ENCODE peak calls at places on chromosomes 5 and 9, in ten cellular contexts. One of them, this sample, is unnamed.

GRCh38 chr5:55904152-55904551 is 53.0 kb downstream of the IL31RA start:
- DNase-seq in A549: no peak
- DNase-seq in K562: no peak
- DNase-seq in transverse colon: no peak
- DNase-seq in stomach: no peak
- DNase-seq in tibial nerve: no peak
- DNase-seq in sigmoid colon: no peak
- DNase-seq in suprapubic skin: no peak
- DNase-seq in esophagus muscularis mucosa: no peak
- DNase-seq in SK-N-SH: no peak
- DNase-seq in this sample: no peak

GRCh38 chr9:76868897-76869296 is 37.0 kb downstream of the PRUNE2 start:
- DNase-seq in A549: no peak
- DNase-seq in K562: no peak
- DNase-seq in transverse colon: no peak
- DNase-seq in stomach: no peak
- DNase-seq in tibial nerve: no peak
- DNase-seq in sigmoid colon: no peak
- DNase-seq in suprapubic skin: no peak
- DNase-seq in esophagus muscularis mucosa: no peak
- DNase-seq in SK-N-SH: no peak
- DNase-seq in this sample: no peak

GRCh38 chr5:102090770-102091169 is 205.3 kb downstream of the SLCO4C1 start:
- DNase-seq in A549: peak
- DNase-seq in K562: peak
- DNase-seq in transverse colon: no peak
- DNase-seq in stomach: no peak
- DNase-seq in tibial nerve: no peak
- DNase-seq in sigmoid colon: no peak
- DNase-seq in suprapubic skin: no peak
- DNase-seq in esophagus muscularis mucosa: no peak
- DNase-seq in SK-N-SH: peak
- DNase-seq in this sample: no peak

GRCh38 chr5:178212241-178213002 is 8.1 kb downstream of the HNRNPAB start:
- DNase-seq in A549: no peak
- DNase-seq in K562: no peak
- DNase-seq in transverse colon: no peak
- DNase-seq in stomach: no peak
- DNase-seq in tibial nerve: no peak
- DNase-seq in sigmoid colon: no peak
- DNase-seq in suprapubic skin: no peak
- DNase-seq in esophagus muscularis mucosa: no peak
- DNase-seq in SK-N-SH: no peak
- DNase-seq in this sample: no peak

GRCh38 chr5:78720234-78720985 is 71.8 kb upstream of the LHFPL2 start:
- DNase-seq in A549: no peak
- DNase-seq in K562: no peak
- DNase-seq in transverse colon: peak
- DNase-seq in stomach: peak
- DNase-seq in tibial nerve: no peak
- DNase-seq in sigmoid colon: no peak
- DNase-seq in suprapubic skin: no peak
- DNase-seq in esophagus muscularis mucosa: no peak
- DNase-seq in SK-N-SH: no peak
- DNase-seq in this sample: no peak

GRCh38 chr5:142202282-142202681 is 93.7 kb downstream of the NDFIP1 start:
- DNase-seq in A549: no peak
- DNase-seq in K562: no peak
- DNase-seq in transverse colon: no peak
- DNase-seq in stomach: no peak
- DNase-seq in tibial nerve: no peak
- DNase-seq in sigmoid colon: no peak
- DNase-seq in suprapubic skin: no peak
- DNase-seq in esophagus muscularis mucosa: no peak
- DNase-seq in SK-N-SH: no peak
- DNase-seq in this sample: no peak

GRCh38 chr5:95899848-95900247 is 61.8 kb downstream of the ELL2 start:
- DNase-seq in A549: no peak
- DNase-seq in K562: no peak
- DNase-seq in transverse colon: no peak
- DNase-seq in stomach: no peak
- DNase-seq in tibial nerve: no peak
- DNase-seq in sigmoid colon: no peak
- DNase-seq in suprapubic skin: no peak
- DNase-seq in esophagus muscularis mucosa: no peak
- DNase-seq in SK-N-SH: no peak
- DNase-seq in this sample: no peak

GRCh38 chr9:136219276-136219675 is 14.3 kb upstream of the LHX3 start:
- DNase-seq in A549: no peak
- DNase-seq in K562: no peak
- DNase-seq in transverse colon: no peak
- DNase-seq in stomach: no peak
- DNase-seq in tibial nerve: no peak
- DNase-seq in sigmoid colon: no peak
- DNase-seq in suprapubic skin: no peak
- DNase-seq in esophagus muscularis mucosa: no peak
- DNase-seq in SK-N-SH: no peak
- DNase-seq in this sample: no peak

GRCh38 chr9:134648701-134649525 is 7.3 kb downstream of the COL5A1 start:
- DNase-seq in A549: no peak
- DNase-seq in K562: no peak
- DNase-seq in transverse colon: no peak
- DNase-seq in stomach: no peak
- DNase-seq in tibial nerve: no peak
- DNase-seq in sigmoid colon: no peak
- DNase-seq in suprapubic skin: no peak
- DNase-seq in esophagus muscularis mucosa: no peak
- DNase-seq in SK-N-SH: no peak
- DNase-seq in this sample: no peak

GRCh38 chr5:127290019-127290945 is at the start of gene MEGF10:
- DNase-seq in A549: no peak
- DNase-seq in K562: peak
- DNase-seq in transverse colon: peak
- DNase-seq in stomach: no peak
- DNase-seq in tibial nerve: peak
- DNase-seq in sigmoid colon: no peak
- DNase-seq in suprapubic skin: no peak
- DNase-seq in esophagus muscularis mucosa: no peak
- DNase-seq in SK-N-SH: peak
- DNase-seq in this sample: peak

GRCh38 chr5:76483433-76483832 is 80.3 kb downstream of the IQGAP2 start:
- DNase-seq in A549: no peak
- DNase-seq in K562: no peak
- DNase-seq in transverse colon: no peak
- DNase-seq in stomach: no peak
- DNase-seq in tibial nerve: no peak
- DNase-seq in sigmoid colon: no peak
- DNase-seq in suprapubic skin: no peak
- DNase-seq in esophagus muscularis mucosa: no peak
- DNase-seq in SK-N-SH: no peak
- DNase-seq in this sample: no peak

GRCh38 chr9:117487555-117488175 is 72.8 kb upstream of the ASTN2 start:
- DNase-seq in A549: peak
- DNase-seq in K562: peak
- DNase-seq in transverse colon: peak
- DNase-seq in stomach: peak
- DNase-seq in tibial nerve: peak
- DNase-seq in sigmoid colon: peak
- DNase-seq in suprapubic skin: peak
- DNase-seq in esophagus muscularis mucosa: no peak
- DNase-seq in SK-N-SH: peak
- DNase-seq in this sample: peak

GRCh38 chr5:7851617-7852289 is 820 bp upstream of the CFAP90 start:
- DNase-seq in A549: no peak
- DNase-seq in K562: no peak
- DNase-seq in transverse colon: no peak
- DNase-seq in stomach: peak
- DNase-seq in tibial nerve: no peak
- DNase-seq in sigmoid colon: no peak
- DNase-seq in suprapubic skin: no peak
- DNase-seq in esophagus muscularis mucosa: peak
- DNase-seq in SK-N-SH: no peak
- DNase-seq in this sample: no peak

GRCh38 chr9:76856016-76856415 is 49.9 kb downstream of the PRUNE2 start:
- DNase-seq in A549: no peak
- DNase-seq in K562: no peak
- DNase-seq in transverse colon: no peak
- DNase-seq in stomach: no peak
- DNase-seq in tibial nerve: no peak
- DNase-seq in sigmoid colon: no peak
- DNase-seq in suprapubic skin: no peak
- DNase-seq in esophagus muscularis mucosa: peak
- DNase-seq in SK-N-SH: no peak
- DNase-seq in this sample: no peak

GRCh38 chr5:22541037-22541436 is 312.1 kb downstream of the CDH12 start:
- DNase-seq in A549: no peak
- DNase-seq in K562: no peak
- DNase-seq in transverse colon: no peak
- DNase-seq in stomach: no peak
- DNase-seq in tibial nerve: no peak
- DNase-seq in sigmoid colon: no peak
- DNase-seq in suprapubic skin: no peak
- DNase-seq in esophagus muscularis mucosa: no peak
- DNase-seq in SK-N-SH: no peak
- DNase-seq in this sample: no peak

GRCh38 chr5:147874910-147875367 is 3.6 kb upstream of the SCGB3A2 start:
- DNase-seq in A549: no peak
- DNase-seq in K562: no peak
- DNase-seq in transverse colon: no peak
- DNase-seq in stomach: no peak
- DNase-seq in tibial nerve: no peak
- DNase-seq in sigmoid colon: no peak
- DNase-seq in suprapubic skin: no peak
- DNase-seq in esophagus muscularis mucosa: no peak
- DNase-seq in SK-N-SH: no peak
- DNase-seq in this sample: no peak

GRCh38 chr5:96616801-96617200 is 45.4 kb upstream of the CAST start:
- DNase-seq in A549: no peak
- DNase-seq in K562: no peak
- DNase-seq in transverse colon: peak
- DNase-seq in stomach: no peak
- DNase-seq in tibial nerve: no peak
- DNase-seq in sigmoid colon: no peak
- DNase-seq in suprapubic skin: no peak
- DNase-seq in esophagus muscularis mucosa: no peak
- DNase-seq in SK-N-SH: no peak
- DNase-seq in this sample: no peak

GRCh38 chr5:138705007-138705406 is 48.2 kb upstream of the CTNNA1 start:
- DNase-seq in A549: no peak
- DNase-seq in K562: no peak
- DNase-seq in transverse colon: no peak
- DNase-seq in stomach: no peak
- DNase-seq in tibial nerve: no peak
- DNase-seq in sigmoid colon: no peak
- DNase-seq in suprapubic skin: no peak
- DNase-seq in esophagus muscularis mucosa: no peak
- DNase-seq in SK-N-SH: peak
- DNase-seq in this sample: no peak

GRCh38 chr5:154475613-154476342 is 2.2 kb downstream of the HAND1 start:
- DNase-seq in A549: no peak
- DNase-seq in K562: no peak
- DNase-seq in transverse colon: no peak
- DNase-seq in stomach: no peak
- DNase-seq in tibial nerve: no peak
- DNase-seq in sigmoid colon: peak
- DNase-seq in suprapubic skin: no peak
- DNase-seq in esophagus muscularis mucosa: no peak
- DNase-seq in SK-N-SH: no peak
- DNase-seq in this sample: no peak
- H3K4me3 ChIP-seq in A549: peak
- H3K4me3 ChIP-seq in K562: no peak
- H3K4me3 ChIP-seq in transverse colon: peak
- H3K4me3 ChIP-seq in stomach: peak
- H3K4me3 ChIP-seq in tibial nerve: no peak
- H3K4me3 ChIP-seq in sigmoid colon: peak
- H3K4me3 ChIP-seq in suprapubic skin: peak
- H3K4me3 ChIP-seq in esophagus muscularis mucosa: no peak
- H3K4me3 ChIP-seq in SK-N-SH: no peak
- H3K4me3 ChIP-seq in this sample: no peak

DNA sequence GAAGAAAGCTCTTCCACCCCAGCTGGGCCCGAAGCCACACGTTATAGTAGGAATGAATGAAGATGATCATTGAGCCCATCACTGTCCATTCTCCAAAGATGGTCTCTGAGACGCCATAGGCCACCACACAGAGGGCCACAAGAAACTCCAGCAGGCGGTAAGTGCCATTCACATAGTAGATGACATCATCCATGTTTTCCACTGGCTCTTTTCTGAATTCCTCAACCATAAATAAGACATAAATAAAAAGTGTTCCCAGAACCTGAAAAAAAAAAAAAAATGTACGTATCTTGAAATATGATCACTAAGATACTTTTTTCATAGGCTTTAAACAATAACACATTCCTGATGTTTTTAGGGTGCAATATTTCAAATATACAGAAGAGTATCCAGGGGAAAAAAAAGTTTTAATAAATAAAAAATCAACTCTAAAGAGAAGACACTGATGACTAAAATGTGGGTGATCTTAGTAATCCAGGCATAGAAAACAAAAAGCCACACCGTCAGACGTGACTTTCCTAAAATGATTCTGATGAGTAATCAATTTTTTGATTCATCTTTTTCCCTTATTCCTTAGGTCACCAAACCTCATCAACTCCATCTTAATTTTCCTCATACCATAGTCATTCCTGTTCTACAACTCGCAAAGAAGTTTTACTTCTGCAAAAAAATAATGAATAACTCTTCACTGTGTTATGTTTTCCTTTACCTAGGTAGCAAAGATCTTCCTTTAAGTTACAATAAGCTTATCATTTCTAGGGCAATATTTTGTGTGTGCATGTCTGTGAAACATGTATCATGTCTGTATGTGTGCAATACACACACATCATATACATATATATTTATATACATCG is 47.8 kb downstream of the RNF145 start:
- DNase-seq in A549: no peak
- DNase-seq in K562: no peak
- DNase-seq in transverse colon: no peak
- DNase-seq in stomach: no peak
- DNase-seq in tibial nerve: no peak
- DNase-seq in sigmoid colon: no peak
- DNase-seq in suprapubic skin: no peak
- DNase-seq in esophagus muscularis mucosa: no peak
- DNase-seq in SK-N-SH: no peak
- DNase-seq in this sample: no peak
- H3K27ac ChIP-seq in A549: no peak
- H3K27ac ChIP-seq in K562: no peak
- H3K27ac ChIP-seq in transverse colon: no peak
- H3K27ac ChIP-seq in stomach: no peak
- H3K27ac ChIP-seq in tibial nerve: no peak
- H3K27ac ChIP-seq in sigmoid colon: no peak
- H3K27ac ChIP-seq in suprapubic skin: no peak
- H3K27ac ChIP-seq in esophagus muscularis mucosa: no peak
- H3K27ac ChIP-seq in SK-N-SH: no peak
- H3K27ac ChIP-seq in this sample: no peak

GRCh38 chr5:66966439-66966838 is 230.2 kb downstream of the CD180 start:
- DNase-seq in A549: peak
- DNase-seq in K562: no peak
- DNase-seq in transverse colon: no peak
- DNase-seq in stomach: no peak
- DNase-seq in tibial nerve: no peak
- DNase-seq in sigmoid colon: no peak
- DNase-seq in suprapubic skin: no peak
- DNase-seq in esophagus muscularis mucosa: no peak
- DNase-seq in SK-N-SH: no peak
- DNase-seq in this sample: no peak
- TF ChIP-seq EP300 in A549: no peak
- TF ChIP-seq EP300 in K562: no peak
- TF ChIP-seq EP300 in transverse colon: no peak
- TF ChIP-seq EP300 in stomach: no peak
- TF ChIP-seq EP300 in tibial nerve: no peak
- TF ChIP-seq EP300 in sigmoid colon: no peak
- TF ChIP-seq EP300 in suprapubic skin: no peak
- TF ChIP-seq EP300 in esophagus muscularis mucosa: no peak
- TF ChIP-seq EP300 in SK-N-SH: no peak
- TF ChIP-seq EP300 in this sample: no peak

GRCh38 chr5:180808461-180809000 is 5.9 kb upstream of the MGAT1 start:
- DNase-seq in A549: no peak
- DNase-seq in K562: peak
- DNase-seq in transverse colon: peak
- DNase-seq in stomach: no peak
- DNase-seq in tibial nerve: no peak
- DNase-seq in sigmoid colon: peak
- DNase-seq in suprapubic skin: no peak
- DNase-seq in esophagus muscularis mucosa: no peak
- DNase-seq in SK-N-SH: peak
- DNase-seq in this sample: peak
- H3K4me3 ChIP-seq in A549: peak
- H3K4me3 ChIP-seq in K562: peak
- H3K4me3 ChIP-seq in transverse colon: peak
- H3K4me3 ChIP-seq in stomach: peak
- H3K4me3 ChIP-seq in tibial nerve: peak
- H3K4me3 ChIP-seq in sigmoid colon: peak
- H3K4me3 ChIP-seq in suprapubic skin: peak
- H3K4me3 ChIP-seq in esophagus muscularis mucosa: peak
- H3K4me3 ChIP-seq in SK-N-SH: peak
- H3K4me3 ChIP-seq in this sample: peak

This sample was measured in ovary.